ENCODE peak calls at places on chromosomes 6 and 20, in five cellular contexts. M is GM23248, X is heart left ventricle, Z is aorta, T is mammary epithelial cell. J is an unnamed sample. For H3K36me3 and H3K4me1, the result is how much of the 10 kb centered on the place peaks cover.

GRCh38 chr6:3280866-3281465 is 22.2 kb downstream of the PSMG4 start:
- DNase-seq in M (peak), X (no peak), Z (no peak), T (no peak), J (peak)

GRCh38 chr20:34987288-34988175 is 31.9 kb downstream of the MYH7B start:
- DNase-seq in M (no peak), X (peak), Z (no peak), T (no peak), J (no peak)

GRCh38 chr6:138337076-138337475 is 40.6 kb upstream of the SMIM28 start:
- DNase-seq in M (no peak), X (no peak), Z (no peak), T (no peak), J (no peak)

GRCh38 chr6:35508542-35508941 is 4.2 kb downstream of the TULP1 start:
- DNase-seq in M (no peak), X (no peak), Z (no peak), T (no peak), J (no peak)

GRCh38 chr6:118780728-118781127 is 113.2 kb upstream of the ASF1A start:
- DNase-seq in M (peak), X (no peak), Z (no peak), T (peak), J (no peak)

GRCh38 chr20:39394461-39394860 is 432.3 kb downstream of the DHX35 start:
- DNase-seq in M (no peak), X (no peak), Z (no peak), T (no peak), J (no peak)

GRCh38 chr20:48782901-48783308 is 44.9 kb downstream of the PREX1 start:
- DNase-seq in M (no peak), X (no peak), Z (no peak), T (no peak), J (no peak)

GRCh38 chr20:1327241-1327653 is 1.7 kb downstream of the SDCBP2 start:
- DNase-seq in M (peak), X (peak), Z (no peak), T (no peak), J (no peak)

GRCh38 chr6:147283460-147283859 is 79.2 kb downstream of the STXBP5 start:
- DNase-seq in M (peak), X (no peak), Z (no peak), T (peak), J (no peak)

GRCh38 chr6:41445268-41445667 is 100.9 kb upstream of the FOXP4 start:
- DNase-seq in M (no peak), X (no peak), Z (no peak), T (no peak), J (no peak)

GRCh38 chr6:31901415-31901952 is 402 bp downstream of the ZBTB12 start:
- DNase-seq in M (peak), X (peak), Z (peak), T (no peak), J (peak)

GRCh38 chr20:23166563-23166962 is 80.4 kb upstream of the CD93 start:
- DNase-seq in M (no peak), X (no peak), Z (no peak), T (no peak), J (no peak)

GRCh38 chr6:115545410-115545986 is 515.2 kb downstream of the FRK start:
- DNase-seq in M (no peak), X (no peak), Z (peak), T (no peak), J (no peak)

GRCh38 chr6:73798592-73798991 is 102.6 kb downstream of the CD109 start:
- DNase-seq in M (peak), X (no peak), Z (peak), T (peak), J (peak)

GRCh38 chr6:27503436-27504030 is 30.6 kb upstream of the ZNF184 start:
- DNase-seq in M (peak), X (peak), Z (peak), T (peak), J (peak)

GRCh38 chr6:148944608-148945007 is 197.8 kb downstream of the UST start:
- DNase-seq in M (no peak), X (no peak), Z (no peak), T (no peak), J (no peak)

GRCh38 chr6:45650527-45651135 is 272.9 kb upstream of the SUPT3H start:
- DNase-seq in M (peak), X (no peak), Z (no peak), T (peak), J (no peak)

GRCh38 chr20:9143926-9144325 is 75.0 kb downstream of the PLCB4 start:
- DNase-seq in M (no peak), X (no peak), Z (no peak), T (no peak), J (no peak)

GRCh38 chr6:119351005-119351394 is 1.4 kb upstream of the MAN1A1 start:
- DNase-seq in M (peak), X (no peak), Z (no peak), T (peak), J (no peak)

GRCh38 chr6:31889331-31889972 is 8.0 kb downstream of the EHMT2 start:
- DNase-seq in M (no peak), X (no peak), Z (no peak), T (no peak), J (no peak)

GRCh38 chr6:152054441-152054840 is 247.0 kb downstream of the ESR1 start:
- DNase-seq in M (peak), X (no peak), Z (no peak), T (peak), J (no peak)

GRCh38 chr6:16683524-16684194 is 77.6 kb downstream of the ATXN1 start:
- DNase-seq in M (peak), X (peak), Z (peak), T (peak), J (peak)

GRCh38 chr20:46774943-46775560 is 65.6 kb downstream of the SLC2A10 start:
- DNase-seq in M (no peak), X (no peak), Z (no peak), T (no peak), J (no peak)

GRCh38 chr20:53888510-53888909 is 181.9 kb downstream of the BCAS1 start:
- DNase-seq in M (no peak), X (no peak), Z (no peak), T (no peak), J (no peak)

GRCh38 chr6:3970097-3970496 is 108.8 kb downstream of the FAM217A start:
- DNase-seq in M (no peak), X (no peak), Z (no peak), T (no peak), J (no peak)

GRCh38 chr6:3793545-3793944 is 42.0 kb upstream of the PXDC1 start:
- DNase-seq in M (no peak), X (no peak), Z (no peak), T (no peak), J (no peak)

GRCh38 chr20:32538526-32538918 is 46.6 kb downstream of the NOL4L start:
- DNase-seq in M (peak), X (peak), Z (peak), T (no peak), J (no peak)

GRCh38 chr6:48613221-48613949 is 502.4 kb upstream of the PTCHD4 start:
- DNase-seq in M (no peak), X (no peak), Z (no peak), T (no peak), J (no peak)

GRCh38 chr20:18909254-18909653 is 95.7 kb downstream of the SCP2D1 start:
- DNase-seq in M (no peak), X (no peak), Z (no peak), T (no peak), J (no peak)

GRCh38 chr6:164378330-164378729 is 931.1 kb downstream of the C6orf118 start:
- DNase-seq in M (no peak), X (no peak), Z (no peak), T (no peak), J (no peak)

GRCh38 chr20:46652699-46653098 is 1.4 kb upstream of the SLC13A3 start:
- DNase-seq in M (peak), X (no peak), Z (no peak), T (peak), J (no peak)

GRCh38 chr20:54140927-54141566 is 32.7 kb downstream of the CYP24A1 start:
- DNase-seq in M (peak), X (no peak), Z (no peak), T (peak), J (no peak)

GRCh38 chr6:145681965-145682364 is 53.4 kb downstream of the EPM2A start:
- DNase-seq in M (no peak), X (no peak), Z (no peak), T (no peak), J (no peak)

GRCh38 chr20:57941572-57942381 is 232.0 kb upstream of the PMEPA1 start:
- DNase-seq in M (no peak), X (no peak), Z (no peak), T (peak), J (no peak)

GRCh38 chr20:63378626-63379025 is 17.5 kb upstream of the CHRNA4 start:
- DNase-seq in M (peak), X (no peak), Z (no peak), T (no peak), J (no peak)

GRCh38 chr20:53578492-53579222 is 15.0 kb downstream of the ZNF217 start:
- DNase-seq in M (peak), X (no peak), Z (no peak), T (peak), J (peak)

GRCh38 chr6:85612690-85613474 is 19.2 kb upstream of the SNX14 start:
- DNase-seq in M (no peak), X (no peak), Z (no peak), T (no peak), J (no peak)

GRCh38 chr6:85620308-85620707 is 22.4 kb downstream of the SYNCRIP start:
- DNase-seq in M (peak), X (no peak), Z (no peak), T (no peak), J (no peak)

GRCh38 chr6:85610182-85610895 is 16.7 kb upstream of the SNX14 start:
- DNase-seq in M (no peak), X (no peak), Z (no peak), T (no peak), J (no peak)

GRCh38 chr6:85614780-85615179 is 21.1 kb upstream of the SNX14 start:
- DNase-seq in M (no peak), X (no peak), Z (no peak), T (no peak), J (no peak)
- H3K36me3 ChIP-seq in M (half or more), X (half or more), Z (under half), T (half or more), J (half or more)

GRCh38 chr20:21028921-21029320 is 77.2 kb downstream of the LINC00237 start:
- DNase-seq in M (no peak), X (no peak), Z (no peak), T (no peak), J (no peak)
- H3K4me1 ChIP-seq in M (under half), X (under half), Z (under half), T (under half), J (under half)

GRCh38 chr20:62359491-62360121 is 7.5 kb downstream of the LAMA5 start:
- DNase-seq in M (peak), X (peak), Z (peak), T (no peak), J (no peak)
- H3K27ac ChIP-seq in M (no peak), X (peak), Z (no peak), T (no peak), J (peak)

DNA sequence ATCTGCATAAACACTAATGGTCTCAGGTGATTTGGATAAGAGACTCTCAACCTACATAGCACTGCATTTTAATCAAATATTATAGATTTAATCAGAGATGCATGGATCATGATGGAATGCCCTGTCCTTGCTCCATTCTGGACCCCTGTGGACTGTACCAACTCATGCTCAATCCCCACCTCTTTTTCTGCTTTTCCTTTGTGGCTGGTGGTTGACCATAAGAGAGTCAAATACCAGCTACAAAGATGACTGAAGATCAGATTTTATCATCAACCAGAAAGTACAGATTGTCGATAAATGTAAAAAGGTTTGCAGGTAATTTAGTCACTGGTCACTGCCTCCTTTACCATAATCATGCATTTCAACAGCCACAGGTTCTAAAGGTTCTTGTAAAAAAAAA is 116.2 kb downstream of the ME1 start:
- DNase-seq in M (no peak), X (no peak), Z (no peak), T (no peak), J (no peak)
- H3K36me3 ChIP-seq in M (under half), X (under half), Z (under half), T (under half), J (under half)

DNA sequence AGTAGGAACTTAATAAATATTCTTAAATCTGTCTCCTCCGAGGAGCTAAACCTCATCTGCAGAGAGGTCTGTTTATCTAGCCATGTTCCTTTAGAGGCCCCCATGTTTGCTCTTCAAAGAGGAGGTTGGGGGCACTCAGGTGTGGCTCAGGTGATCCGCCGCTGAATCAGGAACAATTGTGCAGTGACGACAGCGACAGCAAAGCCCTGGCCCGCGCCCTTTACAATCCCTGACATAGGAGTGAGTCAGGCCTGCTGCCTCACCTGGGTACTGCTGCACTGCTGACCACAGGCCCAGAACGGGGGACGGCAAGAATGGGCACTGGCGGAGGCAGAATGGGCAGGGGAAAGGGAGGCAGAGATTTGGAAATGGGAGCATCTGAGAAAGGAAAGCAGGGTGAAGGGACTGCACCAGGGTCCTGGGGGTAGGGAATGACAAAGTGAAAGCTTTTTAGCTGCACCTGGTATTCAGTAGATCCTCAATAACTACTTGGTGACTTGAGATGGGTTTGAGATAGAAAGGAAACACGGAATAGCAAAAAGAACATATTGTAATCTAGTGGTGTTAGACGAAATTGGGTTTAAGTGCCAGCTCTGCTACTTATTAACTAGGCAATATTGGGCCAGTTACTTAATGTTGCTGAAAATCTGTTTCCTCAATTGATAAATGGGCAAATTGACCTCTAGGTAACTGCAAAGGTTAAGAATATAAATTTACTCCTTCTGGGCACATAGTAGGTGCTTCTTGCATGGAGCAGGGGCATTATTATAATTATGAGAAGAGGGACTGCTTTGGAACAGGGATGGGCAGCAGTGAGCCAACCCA is 5.4 kb upstream of the IER3 start:
- DNase-seq in M (no peak), X (no peak), Z (no peak), T (peak), J (no peak)
- H3K4me1 ChIP-seq in M (half or more), X (under half), Z (under half), T (half or more), J (under half)

GRCh38 chr6:39834866-39835265 is 42.7 kb downstream of the DAAM2 start:
- DNase-seq in M (no peak), X (no peak), Z (no peak), T (no peak), J (no peak)

GRCh38 chr6:39830444-39830843 is 38.3 kb downstream of the DAAM2 start:
- DNase-seq in M (no peak), X (peak), Z (no peak), T (no peak), J (no peak)

GRCh38 chr6:39829331-39829730 is 37.2 kb downstream of the DAAM2 start:
- DNase-seq in M (no peak), X (no peak), Z (no peak), T (no peak), J (no peak)

GRCh38 chr6:39834278-39834677 is 42.1 kb downstream of the DAAM2 start:
- DNase-seq in M (no peak), X (no peak), Z (no peak), T (no peak), J (no peak)

DNA sequence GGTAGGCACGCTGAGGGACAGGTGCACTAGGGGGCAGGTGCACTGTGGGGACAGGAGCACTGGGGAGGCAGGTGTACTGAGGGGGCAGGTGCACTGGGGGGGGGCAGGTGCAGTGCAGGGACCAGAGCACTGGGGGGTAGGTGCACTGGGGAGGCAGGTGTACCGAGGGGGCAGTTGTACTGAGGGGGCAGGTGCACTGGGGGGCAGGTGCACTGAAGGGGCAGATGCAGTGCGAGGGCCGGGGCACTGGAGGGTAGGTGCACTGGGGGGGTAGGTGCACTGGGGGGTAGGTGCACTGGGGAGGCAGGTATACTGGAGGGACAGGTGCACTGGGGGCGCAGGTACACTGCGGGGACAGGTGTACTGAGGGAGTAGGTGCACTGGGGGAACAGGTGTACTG is 39.5 kb downstream of the DAAM2 start:
- DNase-seq in M (no peak), X (no peak), Z (no peak), T (no peak), J (no peak)
- H3K27ac ChIP-seq in M (no peak), X (no peak), Z (no peak), T (no peak), J (no peak)

DNA sequence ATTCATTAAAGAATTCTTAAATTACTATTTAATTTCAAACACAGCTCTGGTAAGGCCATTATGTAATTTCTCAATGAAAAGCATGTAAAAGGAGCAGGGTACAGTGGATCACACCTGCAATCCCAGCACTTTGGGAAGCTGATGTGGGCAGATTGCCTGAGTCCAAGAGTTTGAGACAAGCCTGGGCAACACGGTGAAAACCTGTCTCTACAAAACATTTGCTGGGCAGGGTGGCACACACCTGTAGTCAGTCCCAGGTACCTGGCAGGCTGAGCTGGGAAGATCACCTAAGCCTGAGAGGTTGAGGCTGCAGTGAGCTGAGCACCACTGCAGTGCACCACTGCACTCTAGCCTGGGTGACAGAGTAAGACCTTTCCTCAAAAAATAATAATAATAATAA is 37.4 kb downstream of the MDN1 start:
- DNase-seq in M (no peak), X (no peak), Z (no peak), T (peak), J (no peak)
- H3K36me3 ChIP-seq in M (under half), X (under half), Z (under half), T (under half), J (half or more)

GRCh38 chr6:33407132-33407718 is 3.6 kb upstream of the PHF1 start:
- DNase-seq in M (peak), X (no peak), Z (no peak), T (no peak), J (no peak)

GRCh38 chr6:33412140-33413009 is 1.6 kb downstream of the PHF1 start:
- DNase-seq in M (no peak), X (no peak), Z (no peak), T (no peak), J (no peak)

GRCh38 chr6:33410711-33411631 is at the start of gene PHF1:
- DNase-seq in M (peak), X (no peak), Z (no peak), T (no peak), J (no peak)

GRCh38 chr6:33411632-33412005 is 805 bp downstream of the PHF1 start:
- DNase-seq in M (no peak), X (no peak), Z (no peak), T (no peak), J (no peak)

GRCh38 chr6:33410050-33410710 is 634 bp upstream of the PHF1 start:
- DNase-seq in M (peak), X (peak), Z (peak), T (peak), J (peak)
- H3K4me1 ChIP-seq in M (under half), X (under half), Z (under half), T (under half), J (under half)

GRCh38 chr6:63349401-63349800 is 29.6 kb upstream of the LGSN start:
- DNase-seq in M (no peak), X (no peak), Z (no peak), T (no peak), J (no peak)

GRCh38 chr6:63348836-63349235 is 29.1 kb upstream of the LGSN start:
- DNase-seq in M (no peak), X (no peak), Z (no peak), T (no peak), J (no peak)

GRCh38 chr6:63346217-63346834 is 26.5 kb upstream of the LGSN start:
- DNase-seq in M (no peak), X (no peak), Z (no peak), T (no peak), J (no peak)

GRCh38 chr6:63351995-63352586 is 32.3 kb upstream of the LGSN start:
- DNase-seq in M (peak), X (no peak), Z (no peak), T (peak), J (no peak)

DNA sequence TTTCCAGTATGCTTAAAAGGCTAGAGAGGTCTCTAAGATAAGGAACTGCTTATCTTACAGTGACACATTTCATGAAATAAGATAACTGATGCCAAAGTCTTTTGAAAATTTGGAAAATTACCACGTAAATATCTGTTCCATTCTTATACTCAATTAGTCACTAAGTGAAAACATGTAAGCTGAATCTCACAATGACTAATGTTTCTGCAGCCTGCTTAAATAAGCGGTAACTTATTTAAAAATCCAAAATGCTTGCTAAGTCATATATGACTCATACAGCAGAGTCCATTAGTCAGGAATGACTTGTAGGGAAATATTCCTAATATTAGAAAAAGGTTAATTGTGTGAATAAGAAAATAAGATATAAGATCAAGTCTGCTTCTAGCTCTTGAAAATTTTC is 27.8 kb upstream of the LGSN start:
- DNase-seq in M (peak), X (no peak), Z (no peak), T (peak), J (no peak)
- H3K27ac ChIP-seq in M (peak), X (no peak), Z (no peak), T (peak), J (no peak)

GRCh38 chr6:75130784-75131183 is 75.1 kb downstream of the COL12A1 start:
- DNase-seq in M (peak), X (no peak), Z (no peak), T (no peak), J (peak)

GRCh38 chr6:75135447-75135846 is 70.4 kb downstream of the COL12A1 start:
- DNase-seq in M (peak), X (no peak), Z (no peak), T (no peak), J (no peak)
- H3K36me3 ChIP-seq in M (half or more), X (under half), Z (under half), T (half or more), J (under half)